ENCODE peak calls at places on chromosomes 12 and 14, in six cellular contexts. Y is colonic mucosa, D is SK-N-SH, P is fibroblast of lung, F is astrocyte, K is H1. B is an unnamed sample.

GRCh38 chr12:2061402-2061801 is 8.6 kb downstream of the CACNA1C start:
- DNase-seq in K (no peak), D (no peak), P (no peak), Y (no peak), F (no peak), B (no peak)

GRCh38 chr14:95061317-95062093 is 95.8 kb downstream of the DICER1 start:
- DNase-seq in P (peak), Y (no peak), F (no peak), D (no peak), K (no peak), B (no peak)

GRCh38 chr12:18171571-18171970 is 81.6 kb upstream of the RERGL start:
- DNase-seq in F (peak), D (no peak), Y (no peak), K (no peak), P (peak), B (no peak)

GRCh38 chr12:100427078-100427477 is 46.6 kb upstream of the NR1H4 start:
- DNase-seq in Y (no peak), F (peak), K (no peak), D (no peak), P (peak), B (no peak)

GRCh38 chr12:54229624-54230212 is 40.9 kb upstream of the SMUG1 start:
- DNase-seq in P (peak), D (no peak), Y (no peak), F (peak), K (no peak), B (no peak)

GRCh38 chr12:25495336-25496097 is 57.6 kb downstream of the LMNTD1 start:
- DNase-seq in D (no peak), K (no peak), Y (no peak), P (peak), F (peak), B (no peak)

GRCh38 chr14:93889739-93890138 is 37.4 kb upstream of the FAM181A start:
- DNase-seq in K (no peak), P (no peak), D (no peak), F (no peak), Y (no peak), B (no peak)

GRCh38 chr14:33532581-33532980 is 418.3 kb downstream of the EGLN3 start:
- DNase-seq in K (no peak), Y (no peak), P (no peak), F (no peak), D (no peak), B (no peak)

GRCh38 chr12:57201631-57202030 is 15.0 kb upstream of the NXPH4 start:
- DNase-seq in K (no peak), F (no peak), Y (no peak), D (no peak), P (no peak), B (no peak)

GRCh38 chr12:49549735-49550710 is 11.2 kb downstream of the KCNH3 start:
- DNase-seq in Y (no peak), F (no peak), K (no peak), D (peak), P (no peak), B (no peak)

GRCh38 chr14:21874167-21874566 is 200.5 kb upstream of the OR4E1 start:
- DNase-seq in D (no peak), Y (no peak), F (no peak), K (no peak), P (no peak), B (no peak)

GRCh38 chr14:29148221-29148620 is 381.6 kb downstream of the FOXG1 start:
- DNase-seq in Y (no peak), K (no peak), P (no peak), F (no peak), D (no peak), B (no peak)

GRCh38 chr12:112010415-112011344 is 2.3 kb downstream of the TMEM116 start:
- DNase-seq in K (no peak), P (no peak), F (no peak), D (no peak), Y (no peak), B (no peak)

GRCh38 chr14:104551851-104552737 is 27.5 kb upstream of the C14orf180 start:
- DNase-seq in P (no peak), F (no peak), D (peak), Y (no peak), K (no peak), B (no peak)

GRCh38 chr12:95440401-95440800 is 33.6 kb upstream of the METAP2 start:
- DNase-seq in D (no peak), K (no peak), Y (no peak), P (peak), F (peak), B (no peak)

GRCh38 chr14:54722791-54723432 is 156.0 kb downstream of the SAMD4A start:
- DNase-seq in P (no peak), F (peak), Y (no peak), D (no peak), K (no peak), B (peak)

GRCh38 chr14:75993567-75994041 is 8.0 kb downstream of the IFT43 start:
- DNase-seq in F (no peak), Y (no peak), D (no peak), P (no peak), K (no peak), B (no peak)

GRCh38 chr14:96629558-96630222 is 127.5 kb downstream of the PAPOLA start:
- DNase-seq in P (no peak), F (no peak), K (no peak), Y (no peak), D (peak), B (no peak)

GRCh38 chr12:1533205-1533601 is 61.2 kb downstream of the FBXL14 start:
- DNase-seq in P (no peak), F (peak), Y (no peak), D (peak), K (no peak), B (no peak)

DNA sequence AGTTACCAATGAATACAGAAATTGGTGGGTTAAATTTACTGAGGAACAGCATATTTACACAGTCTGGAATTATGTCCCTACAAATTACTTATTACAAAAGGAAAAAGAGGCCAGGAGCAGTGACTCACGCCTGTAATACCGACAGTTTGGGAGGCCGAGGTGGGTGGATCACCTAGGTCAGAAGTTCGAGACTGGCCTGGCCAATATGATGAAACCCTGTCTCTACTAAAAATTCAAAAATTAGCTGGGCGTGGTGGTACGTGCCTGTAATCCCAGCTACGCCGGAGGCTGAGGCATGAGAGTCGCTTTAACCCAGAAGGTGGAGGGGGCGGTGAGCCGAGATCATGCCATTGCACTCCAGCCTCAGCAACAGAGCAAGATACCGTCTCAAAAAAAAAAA is 52.6 kb downstream of the HECTD1 start:
- DNase-seq in D (no peak), Y (no peak), K (no peak), F (peak), P (peak), B (no peak)
- H3K9ac ChIP-seq in D (no peak), Y (no peak), K (no peak), F (no peak), P (no peak), B (no peak)

DNA sequence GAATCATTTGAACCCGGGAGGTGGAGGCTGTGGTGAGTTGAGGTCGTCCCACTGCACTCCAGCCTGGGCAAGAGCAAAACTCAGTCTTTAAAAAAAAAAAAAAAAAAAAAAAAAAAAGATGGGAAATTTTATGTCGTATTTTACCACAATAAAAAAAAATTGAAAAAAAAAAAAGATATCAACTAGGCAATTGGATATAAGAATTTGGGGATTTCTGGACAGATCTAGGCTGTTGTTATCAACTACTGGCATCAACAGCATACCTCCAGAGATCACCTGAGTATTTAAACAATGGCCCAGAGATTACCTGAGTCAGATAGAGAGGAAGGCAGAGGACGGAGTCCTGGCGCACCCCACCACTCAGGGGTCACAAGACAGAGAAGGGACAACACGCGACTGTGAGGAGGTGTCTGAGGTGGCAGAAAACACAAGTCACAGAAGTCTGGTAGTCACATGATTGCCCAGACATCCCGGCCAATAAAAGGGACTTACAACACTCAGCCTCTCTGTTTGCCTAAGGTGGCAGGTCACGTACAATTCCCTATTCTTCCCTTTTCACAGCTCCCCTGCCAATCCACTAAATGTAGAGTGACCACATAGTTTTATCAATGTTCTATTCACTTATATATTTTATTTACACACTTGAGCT is 1.8 kb downstream of the SPRING1 start:
- DNase-seq in D (no peak), P (no peak), Y (peak), F (no peak), K (no peak), B (no peak)
- H3K9ac ChIP-seq in D (peak), P (no peak), Y (no peak), F (peak), K (no peak), B (no peak)

GRCh38 chr12:47707355-47707754 is 1.5 kb upstream of the RPAP3 start:
- DNase-seq in D (no peak), K (no peak), P (no peak), F (no peak), Y (no peak), B (no peak)
- H3K9ac ChIP-seq in D (no peak), K (no peak), P (no peak), F (no peak), Y (no peak), B (no peak)

GRCh38 chr12:76863811-76864210 is 15.0 kb downstream of the CSRP2 start:
- DNase-seq in D (no peak), K (no peak), Y (no peak), F (no peak), P (peak), B (no peak)

GRCh38 chr12:76860301-76860700 is 18.5 kb downstream of the CSRP2 start:
- DNase-seq in D (no peak), K (no peak), Y (no peak), P (no peak), F (no peak), B (peak)

GRCh38 chr12:76864791-76865400 is 13.9 kb downstream of the CSRP2 start:
- DNase-seq in F (peak), K (no peak), P (no peak), Y (no peak), D (no peak), B (no peak)

GRCh38 chr12:76866146-76866545 is 12.7 kb downstream of the CSRP2 start:
- DNase-seq in K (no peak), Y (no peak), P (no peak), F (peak), D (no peak), B (peak)

DNA sequence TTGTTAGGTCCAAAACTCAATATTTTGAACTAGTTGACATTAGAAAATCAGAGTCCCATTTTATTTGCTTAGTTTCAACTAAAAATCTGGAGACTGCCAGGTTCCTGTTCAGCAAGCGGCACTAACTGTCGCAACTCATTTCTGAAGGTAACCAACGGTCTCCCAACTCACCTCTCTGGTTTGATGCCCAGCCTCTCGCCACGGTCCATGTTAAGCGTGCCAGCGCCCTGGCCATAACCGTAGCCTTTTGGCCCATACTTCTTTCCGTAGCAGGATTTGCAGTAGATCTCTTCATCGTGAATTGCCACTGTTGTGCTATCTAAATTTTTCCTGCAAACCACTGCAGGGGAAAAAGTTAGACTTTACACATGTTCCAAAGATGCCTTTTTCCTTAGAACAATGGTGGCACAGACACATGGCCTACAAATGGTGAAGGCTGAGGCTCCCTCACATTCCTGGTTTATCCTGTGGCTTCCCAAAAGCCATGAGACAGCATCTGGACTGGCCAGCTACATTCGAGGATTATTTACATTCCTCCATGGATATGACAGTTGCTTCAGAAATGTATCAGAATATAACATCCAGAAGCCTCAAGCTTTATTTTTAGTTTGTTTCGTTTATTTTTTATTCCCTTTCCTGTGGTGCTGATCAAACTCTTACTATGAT is 15.7 kb downstream of the CSRP2 start:
- DNase-seq in F (peak), K (no peak), P (peak), Y (no peak), D (no peak), B (no peak)
- H3K9ac ChIP-seq in F (peak), K (no peak), P (no peak), Y (no peak), D (no peak), B (no peak)

DNA sequence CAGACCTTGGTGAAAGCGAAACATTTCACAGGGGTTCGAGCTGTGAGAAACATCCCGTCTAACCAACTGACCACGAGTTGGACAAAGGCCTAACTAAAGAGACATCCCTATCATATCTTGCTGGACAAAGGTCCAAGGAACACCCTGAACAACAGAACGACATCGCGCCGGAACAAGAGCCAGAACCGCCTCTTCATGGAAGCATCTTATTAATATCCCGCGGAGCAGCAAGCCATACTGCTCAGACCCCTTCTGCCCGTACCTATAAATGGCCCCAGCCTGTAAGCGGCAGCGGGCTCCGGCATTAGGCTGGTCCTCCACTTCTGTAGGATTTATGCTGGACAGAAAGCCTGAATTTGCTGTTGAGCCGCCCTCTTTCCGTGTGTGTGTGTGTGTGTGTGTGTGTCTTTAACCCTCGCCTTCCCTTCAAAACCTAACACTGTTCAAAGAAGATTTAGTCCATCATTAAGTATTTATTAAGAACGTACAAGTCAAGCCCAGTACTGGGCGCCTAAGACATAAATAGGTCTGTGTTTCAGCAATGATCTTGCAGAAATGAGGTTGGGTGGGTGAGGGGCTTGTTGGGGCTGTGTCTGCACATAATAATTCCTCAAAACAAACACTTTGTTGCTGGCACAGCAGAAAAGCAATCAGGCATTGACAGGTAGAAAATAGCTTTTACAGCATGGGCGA is 1.9 kb downstream of the SLC6A15 start:
- DNase-seq in K (no peak), Y (no peak), P (peak), F (peak), D (peak), B (peak)
- H3K9ac ChIP-seq in K (no peak), Y (no peak), P (no peak), F (peak), D (peak), B (no peak)